ENCODE peak calls at places on chromosomes 13 and 19, in eight cellular contexts. I, S, G, J, C, D, H and L are unnamed samples.

GRCh38 chr13:30373727-30374126 is 48.6 kb upstream of the UBE2L5 start:
- DNase-seq in I (no peak), S (no peak), G (no peak), J (no peak), C (no peak), D (no peak), H (no peak), L (no peak)

GRCh38 chr19:1089891-1090290 is 5.3 kb downstream of the POLR2E start:
- DNase-seq in I (no peak), S (no peak), G (no peak), J (peak), C (no peak), D (no peak), H (no peak), L (no peak)

GRCh38 chr13:98445340-98446233 is 131.3 kb downstream of the STK24 start:
- DNase-seq in I (peak), S (peak), G (peak), J (peak), C (peak), D (peak), H (peak), L (peak)

GRCh38 chr13:109744512-109745051 is 41.8 kb downstream of the IRS2 start:
- DNase-seq in I (no peak), S (no peak), G (peak), J (no peak), C (no peak), D (no peak), H (no peak), L (no peak)

GRCh38 chr13:113115363-113116205 is 7.0 kb upstream of the F10 start:
- DNase-seq in I (no peak), S (no peak), G (no peak), J (peak), C (no peak), D (no peak), H (no peak), L (no peak)

GRCh38 chr13:38564751-38565150 is 122.1 kb upstream of the FREM2 start:
- DNase-seq in I (no peak), S (no peak), G (no peak), J (no peak), C (no peak), D (no peak), H (no peak), L (no peak)

GRCh38 chr19:708154-709141 is at the start of gene PALM:
- DNase-seq in I (no peak), S (no peak), G (no peak), J (no peak), C (no peak), D (peak), H (peak), L (peak)

GRCh38 chr13:112861876-112862615 is 107.0 kb upstream of the MCF2L start:
- DNase-seq in I (no peak), S (no peak), G (no peak), J (no peak), C (no peak), D (no peak), H (no peak), L (no peak)

GRCh38 chr19:54029930-54030490 is 33.7 kb downstream of the VSTM1 start:
- DNase-seq in I (no peak), S (peak), G (peak), J (peak), C (peak), D (no peak), H (peak), L (peak)

GRCh38 chr19:55461974-55462628 is 659 bp upstream of the ISOC2 start:
- DNase-seq in I (no peak), S (no peak), G (no peak), J (no peak), C (peak), D (no peak), H (no peak), L (no peak)

GRCh38 chr19:19445911-19446361 is 40.5 kb downstream of the GATAD2A start:
- DNase-seq in I (no peak), S (peak), G (peak), J (no peak), C (peak), D (no peak), H (no peak), L (no peak)

GRCh38 chr19:46159893-46160775 is 12.1 kb downstream of the IGFL2 start:
- DNase-seq in I (no peak), S (no peak), G (no peak), J (no peak), C (no peak), D (no peak), H (no peak), L (no peak)

GRCh38 chr13:22740264-22740663 is 440.5 kb upstream of the SGCG start:
- DNase-seq in I (no peak), S (no peak), G (no peak), J (no peak), C (no peak), D (no peak), H (no peak), L (peak)

GRCh38 chr19:55454787-55455243 is 6.6 kb downstream of the ISOC2 start:
- DNase-seq in I (no peak), S (no peak), G (peak), J (peak), C (peak), D (no peak), H (peak), L (peak)

GRCh38 chr13:51767100-51767499 is 36.9 kb downstream of the DHRS12 start:
- DNase-seq in I (no peak), S (no peak), G (no peak), J (no peak), C (no peak), D (no peak), H (no peak), L (peak)

GRCh38 chr13:106143930-106144709 is 391.3 kb downstream of the EFNB2 start:
- DNase-seq in I (no peak), S (no peak), G (no peak), J (no peak), C (no peak), D (no peak), H (no peak), L (peak)

GRCh38 chr19:13918726-13919411 is 12.9 kb downstream of the CC2D1A start:
- DNase-seq in I (no peak), S (no peak), G (no peak), J (no peak), C (no peak), D (no peak), H (no peak), L (peak)

GRCh38 chr13:45086484-45086883 is 33.8 kb upstream of the GTF2F2 start:
- DNase-seq in I (no peak), S (no peak), G (peak), J (no peak), C (peak), D (no peak), H (no peak), L (no peak)

GRCh38 chr19:3450796-3451411 is 29.4 kb downstream of the SMIM24 start:
- DNase-seq in I (no peak), S (no peak), G (peak), J (no peak), C (peak), D (no peak), H (no peak), L (no peak)

GRCh38 chr13:65347420-65348030 is 1882.6 kb downstream of the PCDH9 start:
- DNase-seq in I (no peak), S (no peak), G (no peak), J (no peak), C (no peak), D (no peak), H (no peak), L (no peak)

GRCh38 chr13:64925284-64925683 is 2304.9 kb downstream of the PCDH9 start:
- DNase-seq in I (no peak), S (no peak), G (no peak), J (peak), C (peak), D (no peak), H (peak), L (peak)

GRCh38 chr13:43662976-43663375 is 123.8 kb downstream of the ENOX1 start:
- DNase-seq in I (no peak), S (no peak), G (no peak), J (no peak), C (no peak), D (no peak), H (no peak), L (no peak)

GRCh38 chr13:99969934-99970760 is 1.4 kb downstream of the ZIC5 start:
- DNase-seq in I (no peak), S (no peak), G (no peak), J (no peak), C (peak), D (no peak), H (peak), L (peak)

GRCh38 chr13:29359181-29359580 is 236.3 kb downstream of the SLC7A1 start:
- DNase-seq in I (no peak), S (no peak), G (no peak), J (no peak), C (no peak), D (no peak), H (no peak), L (peak)

GRCh38 chr13:44365008-44365407 is 8.6 kb upstream of the SERP2 start:
- DNase-seq in I (no peak), S (no peak), G (peak), J (no peak), C (peak), D (no peak), H (no peak), L (no peak)

GRCh38 chr13:65613004-65613403 is 1617.1 kb downstream of the PCDH9 start:
- DNase-seq in I (no peak), S (no peak), G (no peak), J (no peak), C (no peak), D (no peak), H (no peak), L (peak)

GRCh38 chr13:97136418-97136817 is 85.7 kb upstream of the MBNL2 start:
- DNase-seq in I (no peak), S (no peak), G (no peak), J (no peak), C (no peak), D (no peak), H (no peak), L (no peak)

GRCh38 chr13:99961634-99962033 is 9.9 kb downstream of the ZIC5 start:
- DNase-seq in I (no peak), S (no peak), G (no peak), J (no peak), C (no peak), D (no peak), H (no peak), L (no peak)

GRCh38 chr19:15536350-15536749 is 28.0 kb downstream of the CYP4F22 start:
- DNase-seq in I (no peak), S (no peak), G (no peak), J (no peak), C (no peak), D (no peak), H (no peak), L (no peak)

GRCh38 chr13:52809310-52809769 is 39.1 kb downstream of the PCDH8 start:
- DNase-seq in I (no peak), S (peak), G (peak), J (no peak), C (peak), D (no peak), H (peak), L (peak)

GRCh38 chr13:110382229-110382628 is 75.1 kb downstream of the COL4A2 start:
- DNase-seq in I (no peak), S (no peak), G (peak), J (no peak), C (peak), D (no peak), H (no peak), L (no peak)

GRCh38 chr13:30796833-30797601 is 61.7 kb downstream of the ALOX5AP start:
- DNase-seq in I (no peak), S (no peak), G (no peak), J (no peak), C (no peak), D (no peak), H (no peak), L (no peak)

GRCh38 chr13:111945086-111945485 is 121.9 kb upstream of the SOX1 start:
- DNase-seq in I (no peak), S (no peak), G (no peak), J (no peak), C (no peak), D (no peak), H (no peak), L (no peak)

GRCh38 chr19:4633140-4633967 is 6.0 kb upstream of the TNFAIP8L1 start:
- DNase-seq in I (no peak), S (peak), G (peak), J (no peak), C (peak), D (peak), H (peak), L (peak)

GRCh38 chr13:46122304-46122703 is 17.5 kb upstream of the CPB2 start:
- DNase-seq in I (no peak), S (no peak), G (no peak), J (no peak), C (no peak), D (no peak), H (no peak), L (no peak)

GRCh38 chr13:64758520-64758919 is 2471.6 kb downstream of the PCDH9 start:
- DNase-seq in I (no peak), S (no peak), G (no peak), J (no peak), C (peak), D (no peak), H (no peak), L (peak)

GRCh38 chr13:77000475-77000874 is 8.6 kb downstream of the CLN5 start:
- DNase-seq in I (no peak), S (no peak), G (peak), J (no peak), C (peak), D (no peak), H (no peak), L (no peak)

GRCh38 chr19:17687857-17688784 is at the start of gene UNC13A:
- DNase-seq in I (no peak), S (no peak), G (no peak), J (peak), C (peak), D (peak), H (peak), L (peak)

GRCh38 chr13:95629071-95629470 is 15.4 kb downstream of the DZIP1 start:
- DNase-seq in I (no peak), S (no peak), G (no peak), J (no peak), C (no peak), D (no peak), H (no peak), L (no peak)